ENCODE peak calls at places on chromosomes 16 and 17, in five cellular contexts. U, W, A, X and F are unnamed samples.

GRCh38 chr17:74960739-74961342 is 11.7 kb downstream of the HID1 start:
- DNase-seq in A (peak), U (peak), X (no peak), W (peak), F (peak)

GRCh38 chr16:81564368-81565060 is 119.9 kb downstream of the CMIP start:
- DNase-seq in W (no peak), U (no peak), X (no peak), A (no peak), F (no peak)

GRCh38 chr16:88784074-88784855 is 755 bp downstream of the PIEZO1 start:
- DNase-seq in U (peak), X (no peak), A (no peak), W (peak), F (peak)

GRCh38 chr17:73346763-73347162 is 35.0 kb upstream of the CDC42EP4 start:
- DNase-seq in A (no peak), U (no peak), X (no peak), W (no peak), F (no peak)

GRCh38 chr17:564526-564925 is 150.1 kb downstream of the VPS53 start:
- DNase-seq in X (no peak), U (no peak), A (no peak), W (no peak), F (peak)

GRCh38 chr16:81335669-81336068 is 20.9 kb downstream of the GAN start:
- DNase-seq in X (no peak), A (no peak), U (no peak), W (no peak), F (no peak)

GRCh38 chr17:75475144-75475835 is 18.9 kb downstream of the TMEM94 start:
- DNase-seq in U (no peak), A (no peak), X (no peak), W (peak), F (no peak)

GRCh38 chr16:49556252-49557069 is 182.9 kb downstream of the C16orf78 start:
- DNase-seq in A (no peak), X (peak), W (peak), U (peak), F (no peak)

GRCh38 chr16:2511128-2511785 is 2.5 kb upstream of the ATP6V0C start:
- DNase-seq in A (no peak), W (peak), U (peak), X (no peak), F (no peak)

GRCh38 chr16:86363057-86363490 is 147.3 kb upstream of the FOXF1 start:
- DNase-seq in X (no peak), A (no peak), W (peak), U (peak), F (no peak)

GRCh38 chr17:5582177-5582885 is 2.0 kb downstream of the NLRP1 start:
- DNase-seq in W (no peak), A (no peak), X (no peak), U (no peak), F (no peak)

GRCh38 chr16:85162478-85163277 is 50.4 kb upstream of the CIBAR2 start:
- DNase-seq in A (no peak), W (peak), X (no peak), U (peak), F (no peak)

GRCh38 chr16:18983565-18984424 is at the start of gene TMC7:
- DNase-seq in A (peak), X (peak), W (peak), U (peak), F (peak)

GRCh38 chr16:87264634-87265033 is 52.6 kb downstream of the C16orf95 start:
- DNase-seq in U (no peak), W (no peak), X (no peak), A (no peak), F (no peak)

GRCh38 chr17:55420067-55420775 is 1.4 kb downstream of the MMD start:
- DNase-seq in U (no peak), W (no peak), A (no peak), X (no peak), F (peak)

GRCh38 chr17:81398855-81399451 is 3.7 kb downstream of the BAHCC1 start:
- DNase-seq in X (no peak), A (no peak), U (peak), W (no peak), F (no peak)

GRCh38 chr16:48525201-48526057 is 84.6 kb downstream of the N4BP1 start:
- DNase-seq in U (no peak), A (no peak), W (no peak), X (no peak), F (peak)

GRCh38 chr17:8055851-8056231 is 17.0 kb downstream of the ALOX15B start:
- DNase-seq in U (no peak), A (no peak), X (no peak), W (no peak), F (no peak)

GRCh38 chr17:50205931-50206505 is 4.6 kb upstream of the COL1A1 start:
- DNase-seq in X (no peak), W (no peak), A (no peak), U (no peak), F (no peak)

GRCh38 chr17:76548378-76549214 is 8.8 kb downstream of the PRCD start:
- DNase-seq in U (peak), X (no peak), A (no peak), W (no peak), F (no peak)

GRCh38 chr17:58302171-58302918 is 21.6 kb upstream of the MPO start:
- DNase-seq in A (no peak), X (no peak), U (no peak), W (no peak), F (no peak)

GRCh38 chr17:58304735-58305486 is 23.7 kb downstream of the TSPOAP1 start:
- DNase-seq in U (no peak), X (no peak), A (no peak), W (no peak), F (no peak)

GRCh38 chr17:58305626-58306025 is 23.0 kb downstream of the TSPOAP1 start:
- DNase-seq in A (no peak), U (no peak), X (no peak), W (no peak), F (no peak)

GRCh38 chr17:58302919-58303551 is 22.3 kb upstream of the MPO start:
- DNase-seq in U (no peak), W (no peak), A (no peak), X (no peak), F (no peak)

GRCh38 chr17:58303981-58304734 is 23.4 kb upstream of the MPO start:
- DNase-seq in X (no peak), W (peak), A (peak), U (peak), F (peak)
- H4K91ac ChIP-seq in X (no peak), W (no peak), A (peak), U (no peak), F (peak)

DNA sequence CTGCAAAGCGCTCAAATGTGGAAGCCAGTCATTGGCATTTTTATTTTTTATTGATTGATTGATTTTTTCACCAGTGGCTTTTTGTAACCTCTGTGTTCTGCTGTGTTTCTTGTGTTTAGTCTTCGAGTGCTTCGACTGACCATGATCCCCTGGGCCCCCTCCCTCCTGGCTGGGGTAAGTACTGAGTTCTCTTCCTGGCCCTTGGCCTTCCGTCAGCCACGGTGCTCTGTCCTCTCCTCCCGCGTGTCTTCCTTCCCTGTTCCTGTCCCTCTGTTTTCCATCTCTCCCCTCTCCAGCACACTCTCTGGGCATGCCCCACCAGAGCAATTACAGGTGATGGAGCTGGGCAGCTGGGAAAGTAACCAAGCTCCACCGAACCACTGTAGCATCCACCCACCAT is 25.8 kb upstream of the CLEC18A start:
- DNase-seq in W (no peak), X (no peak), U (no peak), A (no peak), F (no peak)
- H3K4me2 ChIP-seq in W (no peak), X (no peak), U (peak), A (no peak), F (no peak)

DNA sequence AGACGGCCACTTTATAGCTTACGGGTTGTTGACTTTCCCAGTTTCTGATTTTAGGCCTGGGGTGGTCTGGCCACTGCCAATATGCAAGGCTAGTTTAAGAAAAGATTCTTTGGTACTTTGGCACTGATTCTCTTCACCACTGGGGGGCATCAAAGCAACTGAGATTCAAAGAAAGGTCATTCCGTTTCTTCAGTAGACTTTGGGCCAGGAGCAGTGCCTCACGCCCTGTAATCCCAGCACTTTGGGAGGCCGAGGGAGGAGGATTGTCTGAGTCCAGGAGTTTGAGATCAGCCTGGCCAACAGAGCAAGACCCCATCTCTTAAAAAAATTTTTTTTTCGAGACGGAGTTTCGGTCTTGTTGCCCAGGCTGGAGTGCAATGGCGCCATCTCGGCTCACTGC is 53.0 kb downstream of the RPA1 start:
- DNase-seq in U (peak), A (no peak), W (peak), X (peak), F (peak)
- H3K4me3 ChIP-seq in U (no peak), A (no peak), W (no peak), X (no peak), F (no peak)

GRCh38 chr16:67857547-67858233 is 10.2 kb upstream of the CENPT start:
- DNase-seq in X (no peak), A (no peak), U (peak), W (peak), F (peak)
- H4K91ac ChIP-seq in X (no peak), A (no peak), U (no peak), W (no peak), F (no peak)